ENCODE peak calls at places on chromosome 3, in eight cellular contexts. I is suprapubic skin, Q is sigmoid colon, W is SK-N-SH, U is stomach, G is Panc1, N is HL-60, A is transverse colon. C is an unnamed sample.

GRCh38 chr3:181363231-181363630 is 348.5 kb upstream of the SOX2 start:
- DNase-seq in I (no peak), Q (no peak), W (no peak), U (no peak), G (no peak), N (no peak), A (no peak), C (no peak)

GRCh38 chr3:84717894-84718293 is 240.9 kb upstream of the CADM2 start:
- DNase-seq in I (no peak), Q (no peak), W (no peak), U (no peak), G (no peak), N (no peak), A (no peak), C (no peak)

GRCh38 chr3:73007992-73008712 is 11.5 kb downstream of the PPP4R2 start:
- DNase-seq in I (no peak), Q (no peak), W (no peak), U (no peak), G (no peak), N (no peak), A (no peak), C (no peak)

GRCh38 chr3:185460719-185461350 is 38.0 kb downstream of the TMEM41A start:
- DNase-seq in I (no peak), Q (no peak), W (peak; percentile 23), U (no peak), G (peak; percentile 32), N (no peak), A (no peak), C (no peak)

GRCh38 chr3:187999821-188000220 is 154.1 kb upstream of the LPP start:
- DNase-seq in I (no peak), Q (no peak), W (no peak), U (no peak), G (no peak), N (no peak), A (no peak), C (no peak)

GRCh38 chr3:128081846-128082245 is 29.6 kb downstream of the SEC61A1 start:
- DNase-seq in I (no peak), Q (peak; percentile 15), W (no peak), U (no peak), G (no peak), N (no peak), A (no peak), C (no peak)

GRCh38 chr3:46393554-46394434 is 13.1 kb downstream of the CCR5AS start:
- DNase-seq in I (no peak), Q (no peak), W (no peak), U (no peak), G (no peak), N (peak; percentile 79), A (no peak), C (no peak)

GRCh38 chr3:35721628-35722027 is 82.3 kb downstream of the ARPP21 start:
- DNase-seq in I (no peak), Q (no peak), W (no peak), U (no peak), G (no peak), N (no peak), A (no peak), C (no peak)

GRCh38 chr3:197355713-197356112 is 57.3 kb upstream of the DLG1 start:
- DNase-seq in I (no peak), Q (no peak), W (no peak), U (no peak), G (no peak), N (no peak), A (no peak), C (no peak)

GRCh38 chr3:26438325-26438940 is 184.1 kb upstream of the LRRC3B start:
- DNase-seq in I (no peak), Q (no peak), W (no peak), U (no peak), G (no peak), N (no peak), A (no peak), C (no peak)

GRCh38 chr3:171741377-171741776 is 68.9 kb downstream of the PLD1 start:
- DNase-seq in I (no peak), Q (no peak), W (peak; percentile 41), U (no peak), G (no peak), N (no peak), A (no peak), C (no peak)

GRCh38 chr3:78974181-78974770 is 793.5 kb downstream of the ROBO1 start:
- DNase-seq in I (no peak), Q (no peak), W (no peak), U (no peak), G (no peak), N (no peak), A (no peak), C (no peak)

GRCh38 chr3:51975857-51976549 is 1.1 kb downstream of the ABHD14A start:
- DNase-seq in I (peak; percentile 91), Q (peak; percentile 91), W (peak; percentile 89), U (peak; percentile 62), G (no peak), N (peak; percentile 46), A (peak; percentile 75), C (no peak)

GRCh38 chr3:52451237-52452083 is 2.4 kb downstream of the TNNC1 start:
- DNase-seq in I (no peak), Q (no peak), W (no peak), U (no peak), G (no peak), N (no peak), A (no peak), C (no peak)

GRCh38 chr3:25558796-25559195 is 105.9 kb downstream of the TOP2B start:
- DNase-seq in I (no peak), Q (no peak), W (no peak), U (no peak), G (no peak), N (no peak), A (no peak), C (no peak)

GRCh38 chr3:160757624-160758106 is 1.6 kb downstream of the PPM1L start:
- DNase-seq in I (no peak), Q (no peak), W (no peak), U (no peak), G (no peak), N (no peak), A (no peak), C (no peak)
- H3K4me3 ChIP-seq in I (peak overlapping the region; percentile 63), Q (peak overlapping the region; percentile 79), W (peak overlapping the region; percentile 74), U (peak overlapping the region; percentile 73), G (peak overlapping the region; percentile 93), N (peak overlapping the region; percentile 73), A (peak overlapping the region; percentile 83), C (peak overlapping the region; percentile 85)

GRCh38 chr3:126496894-126497850 is 20.4 kb downstream of the UROC1 start:
- DNase-seq in I (peak; percentile 40), Q (no peak), W (no peak), U (no peak), G (no peak), N (no peak), A (no peak), C (no peak)
- TF ChIP-seq POLR2AphosphoS5 in I (no peak), Q (no peak), W (no peak), U (no peak), G (no peak), N (no peak), A (no peak), C (no peak)

GRCh38 chr3:122312826-122313225 is 12.2 kb upstream of the CSTA start:
- DNase-seq in I (no peak), Q (no peak), W (no peak), U (no peak), G (no peak), N (peak; percentile 52), A (no peak), C (no peak)

GRCh38 chr3:122316368-122316767 is 8.7 kb upstream of the CSTA start:
- DNase-seq in I (no peak), Q (no peak), W (no peak), U (no peak), G (no peak), N (no peak), A (no peak), C (no peak)

GRCh38 chr3:122314467-122314866 is 10.6 kb upstream of the CSTA start:
- DNase-seq in I (no peak), Q (no peak), W (no peak), U (no peak), G (no peak), N (no peak), A (no peak), C (no peak)

GRCh38 chr3:122313261-122313660 is 11.8 kb upstream of the CSTA start:
- DNase-seq in I (no peak), Q (no peak), W (no peak), U (no peak), G (no peak), N (peak; percentile 21), A (no peak), C (no peak)

DNA sequence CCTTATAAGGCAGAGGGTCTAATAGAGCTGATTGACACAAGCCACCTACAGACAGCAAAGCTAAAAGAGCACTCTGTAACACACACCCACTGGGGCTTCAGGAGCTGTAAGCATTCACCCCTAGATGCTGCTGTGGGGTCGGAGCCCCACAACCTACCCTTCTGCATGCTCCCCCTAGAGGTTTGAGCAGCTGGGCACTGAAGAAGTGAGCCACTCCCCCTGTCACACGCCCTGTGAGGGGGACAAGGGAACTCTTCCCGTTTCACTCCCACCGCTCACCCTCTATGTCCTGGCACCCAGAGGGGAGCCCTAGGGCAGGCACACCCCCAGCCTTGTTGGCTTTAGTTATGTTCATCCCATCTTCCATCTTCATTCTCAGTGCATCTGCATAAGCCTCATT is 9.4 kb upstream of the CSTA start:
- DNase-seq in I (no peak), Q (no peak), W (no peak), U (no peak), G (no peak), N (no peak), A (no peak), C (no peak)
- TF ChIP-seq CTCF in I (no peak), Q (no peak), W (no peak), U (no peak), G (peak; percentile 3), N (no peak), A (no peak), C (no peak)

GRCh38 chr3:37667359-37667758 is 194.3 kb upstream of the CTDSPL start:
- DNase-seq in I (no peak), Q (no peak), W (no peak), U (no peak), G (no peak), N (no peak), A (no peak), C (no peak)

GRCh38 chr3:37668831-37669610 is 192.7 kb upstream of the CTDSPL start:
- DNase-seq in I (no peak), Q (peak; percentile 70), W (peak; percentile 73), U (peak; percentile 71), G (no peak), N (no peak), A (peak; percentile 65), C (no peak)

GRCh38 chr3:37671000-37671483 is 190.6 kb upstream of the CTDSPL start:
- DNase-seq in I (no peak), Q (no peak), W (no peak), U (no peak), G (no peak), N (no peak), A (no peak), C (no peak)

GRCh38 chr3:37666618-37667017 is 195.1 kb upstream of the CTDSPL start:
- DNase-seq in I (no peak), Q (no peak), W (no peak), U (no peak), G (no peak), N (no peak), A (no peak), C (no peak)

DNA sequence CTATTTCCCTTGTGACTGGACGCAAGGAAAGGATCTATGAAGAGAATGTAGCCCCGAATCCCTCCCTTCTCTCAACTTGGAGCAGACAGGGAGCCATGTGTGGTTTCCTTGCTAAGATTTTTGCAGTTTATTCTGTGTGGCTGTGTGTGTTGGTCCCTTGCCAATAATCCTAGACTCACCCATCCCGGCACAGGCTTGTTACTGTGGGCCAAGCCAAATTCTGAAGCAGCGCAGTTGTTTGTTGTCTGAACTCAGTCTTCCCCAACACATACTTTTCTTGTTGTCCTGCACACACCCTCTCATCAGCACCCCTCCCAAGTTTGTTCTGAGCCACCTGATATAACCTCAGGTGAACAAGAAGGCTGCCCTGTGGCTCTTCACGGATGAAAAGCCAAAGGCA is 193.2 kb upstream of the CTDSPL start:
- DNase-seq in I (no peak), Q (peak; percentile 71), W (no peak), U (no peak), G (no peak), N (no peak), A (no peak), C (no peak)
- H3K4me3 ChIP-seq in I (no peak overlapping the region), Q (no peak overlapping the region), W (no peak overlapping the region), U (no peak overlapping the region), G (no peak overlapping the region), N (no peak overlapping the region), A (no peak overlapping the region), C (no peak overlapping the region)